ENCODE peak calls at places on chromosomes 12 and 14, in five cellular contexts. One of them, this sample, is unnamed. For H3K4me1, the result is how much of the 10 kb centered on the place peaks cover.

GRCh38 chr12:112130461-112130998 is 5.2 kb downstream of the TRAFD1 start:
- DNase-seq in IMR-90: peak
- DNase-seq in PC-3: no peak
- DNase-seq in sigmoid colon: no peak
- DNase-seq in breast epithelium: no peak
- DNase-seq in this sample: no peak

GRCh38 chr14:59754256-59754655 is 116.3 kb downstream of the RTN1 start:
- DNase-seq in breast epithelium: no peak
- DNase-seq in PC-3: no peak
- DNase-seq in IMR-90: peak
- DNase-seq in sigmoid colon: no peak
- DNase-seq in this sample: no peak

GRCh38 chr14:43625294-43625693 is 881.8 kb downstream of the FSCB start:
- DNase-seq in IMR-90: no peak
- DNase-seq in sigmoid colon: no peak
- DNase-seq in PC-3: peak
- DNase-seq in breast epithelium: no peak
- DNase-seq in this sample: no peak

GRCh38 chr14:100028990-100029677 is 36.1 kb upstream of the EVL start:
- DNase-seq in sigmoid colon: no peak
- DNase-seq in IMR-90: peak
- DNase-seq in breast epithelium: no peak
- DNase-seq in PC-3: peak
- DNase-seq in this sample: no peak

GRCh38 chr14:21070610-21071224 is 613 bp downstream of the ARHGEF40 start:
- DNase-seq in PC-3: no peak
- DNase-seq in IMR-90: peak
- DNase-seq in breast epithelium: no peak
- DNase-seq in sigmoid colon: no peak
- DNase-seq in this sample: peak

GRCh38 chr14:79971330-79971729 is 240.0 kb downstream of the DIO2 start:
- DNase-seq in IMR-90: peak
- DNase-seq in breast epithelium: no peak
- DNase-seq in PC-3: peak
- DNase-seq in sigmoid colon: no peak
- DNase-seq in this sample: peak

GRCh38 chr12:84058136-84058535 is 854.5 kb downstream of the SLC6A15 start:
- DNase-seq in sigmoid colon: peak
- DNase-seq in IMR-90: no peak
- DNase-seq in PC-3: no peak
- DNase-seq in breast epithelium: no peak
- DNase-seq in this sample: no peak

GRCh38 chr14:75794615-75795038 is 133.6 kb downstream of the TTLL5 start:
- DNase-seq in sigmoid colon: no peak
- DNase-seq in IMR-90: peak
- DNase-seq in breast epithelium: no peak
- DNase-seq in PC-3: peak
- DNase-seq in this sample: no peak

GRCh38 chr12:111033281-111034147 is 113.1 kb upstream of the MYL2 start:
- DNase-seq in IMR-90: no peak
- DNase-seq in sigmoid colon: no peak
- DNase-seq in PC-3: no peak
- DNase-seq in breast epithelium: no peak
- DNase-seq in this sample: no peak

GRCh38 chr14:55721353-55721752 is 141.3 kb downstream of the KTN1 start:
- DNase-seq in PC-3: peak
- DNase-seq in breast epithelium: no peak
- DNase-seq in IMR-90: peak
- DNase-seq in sigmoid colon: no peak
- DNase-seq in this sample: no peak

GRCh38 chr12:33427071-33427470 is 12.5 kb downstream of the SYT10 start:
- DNase-seq in sigmoid colon: no peak
- DNase-seq in breast epithelium: no peak
- DNase-seq in PC-3: peak
- DNase-seq in IMR-90: no peak
- DNase-seq in this sample: no peak

GRCh38 chr12:48973992-48974673 is 2.6 kb upstream of the WNT10B start:
- DNase-seq in breast epithelium: no peak
- DNase-seq in IMR-90: peak
- DNase-seq in PC-3: no peak
- DNase-seq in sigmoid colon: peak
- DNase-seq in this sample: peak

GRCh38 chr12:11830298-11830937 is 180.9 kb downstream of the ETV6 start:
- DNase-seq in IMR-90: no peak
- DNase-seq in sigmoid colon: no peak
- DNase-seq in breast epithelium: no peak
- DNase-seq in PC-3: no peak
- DNase-seq in this sample: no peak

GRCh38 chr12:90398437-90398836 is 556.5 kb downstream of the CCER1 start:
- DNase-seq in IMR-90: no peak
- DNase-seq in breast epithelium: no peak
- DNase-seq in PC-3: no peak
- DNase-seq in sigmoid colon: no peak
- DNase-seq in this sample: no peak

GRCh38 chr14:50937325-50937724 is 7.0 kb downstream of the PYGL start:
- DNase-seq in PC-3: peak
- DNase-seq in IMR-90: peak
- DNase-seq in sigmoid colon: no peak
- DNase-seq in breast epithelium: no peak
- DNase-seq in this sample: no peak

GRCh38 chr12:27981874-27982273 is 9.3 kb upstream of the PTHLH start:
- DNase-seq in sigmoid colon: no peak
- DNase-seq in IMR-90: peak
- DNase-seq in breast epithelium: no peak
- DNase-seq in PC-3: peak
- DNase-seq in this sample: no peak

GRCh38 chr12:121575051-121575450 is 5.8 kb downstream of the KDM2B start:
- DNase-seq in IMR-90: no peak
- DNase-seq in breast epithelium: no peak
- DNase-seq in sigmoid colon: no peak
- DNase-seq in PC-3: no peak
- DNase-seq in this sample: no peak

GRCh38 chr14:96824283-96824682 is 27.1 kb downstream of the VRK1 start:
- DNase-seq in sigmoid colon: no peak
- DNase-seq in IMR-90: peak
- DNase-seq in PC-3: peak
- DNase-seq in breast epithelium: no peak
- DNase-seq in this sample: no peak

GRCh38 chr12:59113831-59114273 is 193.5 kb upstream of the LRIG3 start:
- DNase-seq in sigmoid colon: peak
- DNase-seq in PC-3: peak
- DNase-seq in breast epithelium: peak
- DNase-seq in IMR-90: peak
- DNase-seq in this sample: peak

GRCh38 chr12:45130881-45131281 is 80.0 kb upstream of the DBX2 start:
- DNase-seq in breast epithelium: no peak
- DNase-seq in IMR-90: peak
- DNase-seq in sigmoid colon: peak
- DNase-seq in PC-3: peak
- DNase-seq in this sample: peak

GRCh38 chr12:92469837-92470236 is 233.0 kb upstream of the PLEKHG7 start:
- DNase-seq in breast epithelium: no peak
- DNase-seq in sigmoid colon: no peak
- DNase-seq in PC-3: peak
- DNase-seq in IMR-90: peak
- DNase-seq in this sample: no peak

GRCh38 chr12:1497161-1497560 is 97.2 kb downstream of the FBXL14 start:
- DNase-seq in breast epithelium: no peak
- DNase-seq in IMR-90: no peak
- DNase-seq in sigmoid colon: no peak
- DNase-seq in PC-3: no peak
- DNase-seq in this sample: no peak

GRCh38 chr14:51692646-51693045 is 40.9 kb downstream of the FRMD6 start:
- DNase-seq in PC-3: no peak
- DNase-seq in sigmoid colon: no peak
- DNase-seq in breast epithelium: no peak
- DNase-seq in IMR-90: peak
- DNase-seq in this sample: no peak

GRCh38 chr12:106251636-106252035 is 3.8 kb upstream of the CKAP4 start:
- DNase-seq in sigmoid colon: no peak
- DNase-seq in breast epithelium: no peak
- DNase-seq in IMR-90: peak
- DNase-seq in PC-3: peak
- DNase-seq in this sample: no peak

GRCh38 chr12:75970310-75970709 is 61.3 kb downstream of the PHLDA1 start:
- DNase-seq in sigmoid colon: no peak
- DNase-seq in PC-3: no peak
- DNase-seq in IMR-90: no peak
- DNase-seq in breast epithelium: no peak
- DNase-seq in this sample: no peak

GRCh38 chr14:73452341-73453191 is 5.8 kb downstream of the NUMB start:
- DNase-seq in IMR-90: peak
- DNase-seq in PC-3: peak
- DNase-seq in sigmoid colon: no peak
- DNase-seq in breast epithelium: no peak
- DNase-seq in this sample: no peak

GRCh38 chr12:43284441-43284840 is 267.6 kb downstream of the ADAMTS20 start:
- DNase-seq in IMR-90: no peak
- DNase-seq in sigmoid colon: no peak
- DNase-seq in PC-3: no peak
- DNase-seq in breast epithelium: no peak
- DNase-seq in this sample: no peak

GRCh38 chr12:106229036-106229591 is 18.7 kb downstream of the CKAP4 start:
- DNase-seq in PC-3: no peak
- DNase-seq in sigmoid colon: no peak
- DNase-seq in breast epithelium: no peak
- DNase-seq in IMR-90: no peak
- DNase-seq in this sample: no peak

GRCh38 chr14:74018029-74018703 is 922 bp downstream of the ENTPD5 start:
- DNase-seq in sigmoid colon: no peak
- DNase-seq in IMR-90: peak
- DNase-seq in breast epithelium: no peak
- DNase-seq in PC-3: peak
- DNase-seq in this sample: no peak

GRCh38 chr12:12441891-12442461 is 85.1 kb downstream of the BORCS5 start:
- DNase-seq in PC-3: peak
- DNase-seq in sigmoid colon: no peak
- DNase-seq in IMR-90: peak
- DNase-seq in breast epithelium: no peak
- DNase-seq in this sample: no peak

DNA sequence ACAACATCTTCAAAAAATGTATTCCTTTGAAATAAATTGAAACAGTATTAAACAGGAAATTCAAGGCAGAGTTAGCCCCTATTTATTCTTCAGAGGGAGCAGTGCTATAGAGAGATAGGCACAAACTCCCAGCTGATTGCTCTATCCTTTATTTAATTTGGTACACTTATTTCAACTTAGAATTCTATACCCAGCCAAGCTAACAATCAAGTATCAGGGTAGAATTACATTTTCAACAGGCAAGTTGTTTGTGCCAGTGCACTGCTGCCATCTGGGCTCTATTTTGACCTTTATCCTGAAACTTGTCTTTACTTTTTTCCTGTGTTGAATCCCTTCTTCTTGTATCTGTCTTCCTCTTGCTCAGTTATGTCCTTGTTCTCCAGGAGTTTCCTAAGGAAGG is 159.2 kb downstream of the STXBP6 start:
- DNase-seq in PC-3: no peak
- DNase-seq in breast epithelium: no peak
- DNase-seq in IMR-90: no peak
- DNase-seq in sigmoid colon: no peak
- DNase-seq in this sample: no peak
- H3K4me1 ChIP-seq in PC-3: under half
- H3K4me1 ChIP-seq in breast epithelium: under half
- H3K4me1 ChIP-seq in IMR-90: under half
- H3K4me1 ChIP-seq in sigmoid colon: under half
- H3K4me1 ChIP-seq in this sample: under half

DNA sequence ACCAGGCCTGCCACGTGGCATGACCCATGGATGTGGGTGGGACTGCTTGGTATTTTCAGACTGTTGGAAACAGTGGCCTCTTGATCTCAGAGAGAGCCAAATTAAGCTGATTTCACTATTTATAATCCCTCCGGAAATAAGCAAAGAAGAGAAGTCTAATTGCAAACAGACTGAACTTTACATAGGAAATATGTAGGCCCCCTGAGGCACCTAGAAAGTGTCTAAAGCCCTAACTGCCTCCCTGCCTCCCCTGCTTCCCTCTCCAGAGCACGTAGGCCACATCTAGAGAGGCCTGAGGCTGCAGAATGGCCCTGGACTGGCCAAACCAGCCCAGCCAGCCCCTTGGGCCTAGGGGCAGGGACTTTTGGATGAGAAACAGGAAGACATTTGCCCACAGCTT is 123.8 kb downstream of the ZFP36L1 start:
- DNase-seq in IMR-90: no peak
- DNase-seq in breast epithelium: peak
- DNase-seq in PC-3: peak
- DNase-seq in sigmoid colon: peak
- DNase-seq in this sample: no peak
- H3K4me1 ChIP-seq in IMR-90: under half
- H3K4me1 ChIP-seq in breast epithelium: under half
- H3K4me1 ChIP-seq in PC-3: under half
- H3K4me1 ChIP-seq in sigmoid colon: half or more
- H3K4me1 ChIP-seq in this sample: half or more

DNA sequence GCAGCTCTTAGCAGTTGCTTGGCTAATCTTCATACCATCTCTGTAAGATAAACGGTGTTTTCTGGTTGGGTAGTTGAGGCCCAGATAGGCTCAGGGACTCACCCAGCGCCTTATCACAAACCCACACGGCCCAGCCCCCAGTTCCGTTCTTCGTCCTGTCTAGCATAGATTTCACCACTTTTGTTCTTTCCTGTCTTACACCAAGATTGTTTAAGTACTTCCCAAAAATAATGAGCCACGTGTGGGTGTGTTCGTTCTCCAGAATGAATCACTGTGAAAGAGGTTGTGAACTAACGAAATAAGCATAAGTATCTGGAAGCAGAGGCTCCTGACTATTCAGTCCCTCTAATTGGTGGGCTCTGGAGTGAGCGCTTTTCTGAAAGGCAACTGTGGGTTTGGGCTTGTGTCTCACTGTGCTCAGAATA is 21.4 kb downstream of the ACVR1B start:
- DNase-seq in PC-3: no peak
- DNase-seq in IMR-90: peak
- DNase-seq in sigmoid colon: peak
- DNase-seq in breast epithelium: no peak
- DNase-seq in this sample: peak
- H3K4me1 ChIP-seq in PC-3: under half
- H3K4me1 ChIP-seq in IMR-90: under half
- H3K4me1 ChIP-seq in sigmoid colon: under half
- H3K4me1 ChIP-seq in breast epithelium: under half
- H3K4me1 ChIP-seq in this sample: under half

DNA sequence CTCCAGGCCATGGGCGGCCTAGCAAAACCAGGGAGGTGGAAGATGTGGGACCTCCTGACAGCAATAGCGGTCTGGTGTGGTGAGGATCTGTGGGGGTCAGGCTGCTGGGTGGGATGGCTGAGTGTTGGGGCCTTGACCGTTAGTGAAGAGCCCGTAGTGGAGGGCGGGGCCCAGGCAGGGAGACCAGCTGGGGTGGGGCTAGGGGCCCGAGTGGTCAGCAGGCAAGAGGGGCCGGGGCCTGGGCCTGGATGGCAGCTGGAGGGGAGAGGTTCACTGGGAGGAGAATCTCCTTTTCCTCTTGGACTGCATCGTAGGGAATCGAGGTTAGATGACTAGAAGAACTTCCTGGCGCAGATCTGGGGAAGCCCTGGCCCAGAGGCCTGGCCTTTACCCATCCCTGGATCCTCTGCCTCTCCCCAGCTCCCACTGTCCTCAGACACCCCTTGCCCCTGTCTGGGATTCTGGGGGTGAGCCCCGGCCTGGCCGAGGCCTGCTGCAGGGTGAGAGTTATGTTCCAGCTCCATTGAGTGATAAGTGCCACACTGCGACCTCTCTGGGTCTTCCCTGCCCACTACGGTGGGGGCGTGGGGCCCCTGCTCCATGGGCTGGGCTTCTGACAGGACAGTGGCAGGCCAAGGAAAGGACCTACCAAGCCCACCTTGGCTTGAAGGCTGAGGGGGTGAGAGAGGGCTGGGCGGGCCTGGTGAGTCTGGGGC is 47.1 kb downstream of the KRT80 start:
- DNase-seq in sigmoid colon: no peak
- DNase-seq in IMR-90: no peak
- DNase-seq in breast epithelium: no peak
- DNase-seq in PC-3: no peak
- DNase-seq in this sample: no peak
- H3K4me1 ChIP-seq in sigmoid colon: under half
- H3K4me1 ChIP-seq in IMR-90: under half
- H3K4me1 ChIP-seq in breast epithelium: under half
- H3K4me1 ChIP-seq in PC-3: half or more
- H3K4me1 ChIP-seq in this sample: under half